ENCODE peak calls at places on chromosomes 16 and 17, in five cellular contexts. L, F, S, R and T are unnamed samples.

GRCh38 chr17:66715745-66716156 is 119.2 kb upstream of the CACNG5 start:
- DNase-seq in L (peak; percentile 36), F (no peak), S (peak; percentile 93), R (peak; percentile 75), T (no peak)

GRCh38 chr17:8504460-8505207 is 69.0 kb downstream of the NDEL1 start:
- DNase-seq in L (no peak), F (no peak), S (no peak), R (no peak), T (no peak)

GRCh38 chr16:58299757-58300349 is 5.0 kb upstream of the PRSS54 start:
- DNase-seq in L (no peak), F (no peak), S (peak; percentile 80), R (peak; percentile 5), T (no peak)

GRCh38 chr16:53680756-53681155 is 22.9 kb downstream of the RPGRIP1L start:
- DNase-seq in L (no peak), F (no peak), S (no peak), R (peak; percentile 20), T (no peak)

GRCh38 chr16:71383054-71383773 is 24.7 kb downstream of the CALB2 start:
- DNase-seq in L (no peak), F (no peak), S (peak; percentile 48), R (peak; percentile 5), T (no peak)

GRCh38 chr17:7435676-7436555 is 681 bp downstream of the TMEM102 start:
- DNase-seq in L (peak; percentile 57), F (peak; percentile 52), S (peak; percentile 80), R (no peak), T (peak; percentile 70)

GRCh38 chr17:73623247-73623646 is 21.0 kb downstream of the SDK2 start:
- DNase-seq in L (no peak), F (no peak), S (no peak), R (no peak), T (no peak)

GRCh38 chr16:27771201-27771910 is 221.4 kb downstream of the KATNIP start:
- DNase-seq in L (no peak), F (no peak), S (no peak), R (no peak), T (no peak)

GRCh38 chr17:12737740-12738469 is 51.4 kb upstream of the ARHGAP44 start:
- DNase-seq in L (no peak), F (no peak), S (no peak), R (peak; percentile 43), T (no peak)

GRCh38 chr17:49604314-49604869 is 28.7 kb downstream of the NXPH3 start:
- DNase-seq in L (no peak), F (no peak), S (no peak), R (no peak), T (no peak)

GRCh38 chr16:1818873-1819525 is 7.6 kb downstream of the HAGH start:
- DNase-seq in L (no peak), F (no peak), S (no peak), R (no peak), T (peak; percentile 67)

GRCh38 chr17:11608396-11608795 is 10.1 kb downstream of the DNAH9 start:
- DNase-seq in L (peak; percentile 64), F (peak; percentile 29), S (no peak), R (no peak), T (no peak)

GRCh38 chr17:57090560-57091185 is 5.6 kb downstream of the AKAP1 start:
- DNase-seq in L (no peak), F (no peak), S (no peak), R (peak; percentile 5), T (no peak)

GRCh38 chr17:6684460-6684783 is 28.7 kb downstream of the SLC13A5 start:
- DNase-seq in L (no peak), F (no peak), S (no peak), R (no peak), T (no peak)

GRCh38 chr17:8935194-8935593 is 30.3 kb downstream of the PIK3R5 start:
- DNase-seq in L (no peak), F (no peak), S (peak; percentile 10), R (no peak), T (no peak)

GRCh38 chr17:67931227-67931626 is 65.0 kb downstream of the C17orf58 start:
- DNase-seq in L (no peak), F (no peak), S (no peak), R (no peak), T (no peak)

GRCh38 chr16:30976486-30976885 is 8.5 kb upstream of the HSD3B7 start:
- DNase-seq in L (no peak), F (no peak), S (no peak), R (no peak), T (no peak)

GRCh38 chr16:67530013-67530939 is 1.6 kb downstream of the RIPOR1 start:
- DNase-seq in L (peak; percentile 84), F (peak; percentile 83), S (peak; percentile 54), R (peak; percentile 76), T (no peak)

GRCh38 chr16:12046651-12047050 is 70.1 kb downstream of the SNX29 start:
- DNase-seq in L (no peak), F (no peak), S (no peak), R (no peak), T (no peak)

GRCh38 chr16:57970319-57970718 is 609 bp downstream of the CNGB1 start:
- DNase-seq in L (no peak), F (no peak), S (no peak), R (no peak), T (no peak)

GRCh38 chr17:40035162-40035559 is 19.0 kb downstream of the MED24 start:
- DNase-seq in L (no peak), F (no peak), S (peak; percentile 90), R (peak; percentile 47), T (no peak)

GRCh38 chr17:47703191-47703591 is 9.2 kb downstream of the TBKBP1 start:
- DNase-seq in L (no peak), F (no peak), S (no peak), R (no peak), T (peak; percentile 51)

GRCh38 chr16:52552643-52553042 is 5.7 kb upstream of the TOX3 start:
- DNase-seq in L (no peak), F (no peak), S (no peak), R (no peak), T (no peak)

GRCh38 chr17:42675984-42676423 is 790 bp downstream of the PLEKHH3 start:
- DNase-seq in L (peak; percentile 76), F (peak; percentile 68), S (peak; percentile 48), R (peak; percentile 45), T (no peak)

GRCh38 chr17:57562231-57562630 is 182.9 kb downstream of the CCDC182 start:
- DNase-seq in L (no peak), F (no peak), S (no peak), R (no peak), T (no peak)

GRCh38 chr17:8922451-8922850 is 43.1 kb downstream of the PIK3R5 start:
- DNase-seq in L (no peak), F (no peak), S (no peak), R (peak; percentile 75), T (no peak)

GRCh38 chr16:75624921-75625334 is 1.8 kb upstream of the ADAT1 start:
- DNase-seq in L (no peak), F (no peak), S (no peak), R (peak; percentile 63), T (no peak)

GRCh38 chr16:26012376-26012775 is 320.6 kb downstream of the HS3ST4 start:
- DNase-seq in L (no peak), F (no peak), S (no peak), R (no peak), T (no peak)

GRCh38 chr16:83769397-83770008 is 38.3 kb upstream of the HSBP1 start:
- DNase-seq in L (no peak), F (no peak), S (peak; percentile 30), R (no peak), T (no peak)

GRCh38 chr16:22063888-22064467 is 28.4 kb upstream of the VWA3A start:
- DNase-seq in L (no peak), F (no peak), S (no peak), R (no peak), T (no peak)

DNA sequence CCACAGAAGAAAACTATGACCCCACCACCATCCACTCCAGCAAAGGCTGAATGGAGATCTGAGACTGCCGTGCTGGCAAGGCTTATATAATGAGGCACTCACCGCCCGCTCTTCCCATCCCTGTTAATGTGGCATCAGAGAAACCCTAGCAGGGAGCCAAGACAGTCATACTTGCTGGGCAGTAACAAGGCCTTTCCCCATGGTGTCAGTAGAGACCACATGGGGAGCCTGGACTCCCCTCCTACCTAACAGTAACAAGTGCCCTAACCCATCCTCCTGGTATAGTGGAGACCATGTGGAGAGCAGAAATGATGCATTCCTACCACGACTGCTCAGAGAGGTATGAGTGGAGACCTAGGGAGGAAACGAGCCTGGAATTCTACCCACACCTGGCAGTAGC is 235.2 kb downstream of the C16orf78 start:
- DNase-seq in L (no peak), F (no peak), S (peak; percentile 60), R (peak; percentile 61), T (no peak)
- TF ChIP-seq CTCF in L (no peak), F (peak; percentile 51), S (peak; percentile 47), R (peak; percentile 69), T (peak; percentile 20)

GRCh38 chr17:653724-654123 is 60.9 kb downstream of the VPS53 start:
- DNase-seq in L (no peak), F (no peak), S (no peak), R (no peak), T (no peak)
- H3K4me1 ChIP-seq in L (no peaks in the 10 kb centered on the region), F (no peaks in the 10 kb centered on the region), S (no peaks in the 10 kb centered on the region), R (no peaks in the 10 kb centered on the region), T (no peaks in the 10 kb centered on the region)

GRCh38 chr16:81807767-81808166 is 28.7 kb downstream of the PLCG2 start:
- DNase-seq in L (no peak), F (no peak), S (no peak), R (no peak), T (no peak)

GRCh38 chr16:81809567-81809966 is 30.5 kb downstream of the PLCG2 start:
- DNase-seq in L (no peak), F (no peak), S (no peak), R (no peak), T (no peak)

GRCh38 chr16:81810894-81811538 is 31.9 kb downstream of the PLCG2 start:
- DNase-seq in L (no peak), F (no peak), S (no peak), R (no peak), T (no peak)

GRCh38 chr16:81808933-81809480 is 29.9 kb downstream of the PLCG2 start:
- DNase-seq in L (no peak), F (no peak), S (no peak), R (no peak), T (no peak)

DNA sequence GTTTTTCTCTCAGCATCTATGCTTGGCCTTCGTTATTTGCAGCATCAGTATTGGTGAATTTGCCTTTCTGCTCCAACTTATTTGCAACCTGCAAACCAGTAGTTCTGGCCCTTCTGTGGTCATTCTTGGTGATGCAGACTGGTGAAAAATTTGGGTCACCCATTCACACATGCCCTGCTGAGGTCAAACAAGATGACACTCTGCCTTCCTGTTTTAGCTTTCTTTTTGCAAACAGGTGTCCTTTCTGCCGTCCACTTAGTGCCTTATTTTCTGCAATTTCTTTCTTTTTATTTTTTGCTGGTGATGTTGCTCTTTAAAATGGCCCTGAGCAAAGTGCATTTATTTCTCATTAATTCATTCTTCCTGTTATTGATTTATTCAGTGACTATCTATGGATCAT is 31.3 kb downstream of the PLCG2 start:
- DNase-seq in L (no peak), F (no peak), S (no peak), R (no peak), T (no peak)
- TF ChIP-seq CTCF in L (no peak), F (no peak), S (no peak), R (no peak), T (no peak)

GRCh38 chr17:81399481-81400153 is 4.4 kb downstream of the BAHCC1 start:
- DNase-seq in L (no peak), F (peak; percentile 48), S (peak; percentile 55), R (no peak), T (no peak)
- H3K4me1 ChIP-seq in L (peaks cover 51% of the 10 kb centered on the region), F (peaks cover 43% of the 10 kb centered on the region), S (peaks cover 43% of the 10 kb centered on the region), R (peaks cover 29% of the 10 kb centered on the region), T (peaks cover 3% of the 10 kb centered on the region)